ENCODE peak calls at places on chromosomes 3 and 15, in ten cellular contexts. F is breast epithelium; J is NAMALWA; D is HCEC 1CT; T is stimulated activated CD4-positive, alpha-beta T cell treated with anti-CD3 and anti-CD28 coated beads, Interleukin-2, amount 100 ng/mL, for 48 hours; E is effector CD4-positive, alpha-beta T cell; Z is MG63; A is endothelial cell of umbilical vein; B is right atrium auricular region; P is amygdala. V is an unnamed sample.

GRCh38 chr3:134302674-134303073 is 52.0 kb upstream of the RYK start:
- DNase-seq in J (no peak), Z (no peak), P (no peak), T (no peak), F (no peak), A (no peak), E (no peak), D (no peak), B (no peak), V (no peak)

GRCh38 chr3:178434206-178434805 is 101.9 kb upstream of the KCNMB2 start:
- DNase-seq in P (no peak), Z (no peak), F (no peak), E (no peak), D (peak; percentile 46), B (no peak), T (no peak), A (peak; percentile 22), J (peak; percentile 19), V (no peak)

GRCh38 chr3:122169911-122170310 is 13.6 kb upstream of the CASR start:
- DNase-seq in E (no peak), F (no peak), Z (no peak), A (no peak), J (no peak), B (no peak), D (no peak), T (no peak), P (no peak), V (no peak)

GRCh38 chr3:172258616-172259015 is 189.6 kb downstream of the GHSR start:
- DNase-seq in D (no peak), J (no peak), A (no peak), Z (no peak), F (no peak), B (no peak), E (no peak), T (no peak), P (no peak), V (no peak)

GRCh38 chr3:52939600-52939999 is 42.3 kb upstream of the STIMATE start:
- DNase-seq in J (no peak), B (no peak), T (no peak), F (no peak), Z (no peak), E (no peak), P (no peak), A (no peak), D (no peak), V (no peak)

GRCh38 chr3:41907330-41908073 is 54.4 kb downstream of the ULK4 start:
- DNase-seq in D (no peak), Z (no peak), T (no peak), B (no peak), E (no peak), J (no peak), A (peak; percentile 33), F (no peak), P (no peak), V (no peak)

GRCh38 chr3:50303038-50303815 is at the start of gene HYAL1:
- DNase-seq in J (no peak), F (no peak), T (no peak), B (peak; percentile 90), D (peak; percentile 7), P (no peak), E (no peak), Z (no peak), A (no peak), V (no peak)

GRCh38 chr15:40982855-40983254 is 29.6 kb downstream of the CHAC1 start:
- DNase-seq in E (no peak), B (no peak), T (no peak), F (no peak), J (no peak), D (peak; percentile 94), A (peak; percentile 93), P (no peak), Z (no peak), V (no peak)

GRCh38 chr15:66497502-66498455 is at the start of gene SNAPC5:
- DNase-seq in F (peak; percentile 95), J (peak; percentile 97), A (peak; percentile 96), T (peak; percentile 99), D (peak; percentile 88), P (peak; percentile 82), E (peak; percentile 97), B (peak; percentile 96), Z (peak; percentile 93), V (peak; percentile 97)

GRCh38 chr15:90101130-90101968 is 919 bp downstream of the IDH2 start:
- DNase-seq in A (peak; percentile 48), P (peak; percentile 69), Z (peak; percentile 31), J (peak; percentile 44), B (no peak), D (no peak), T (no peak), E (no peak), F (no peak), V (no peak)

GRCh38 chr15:62977952-62978811 is 64.4 kb upstream of the TPM1 start:
- DNase-seq in F (no peak), B (no peak), E (no peak), A (no peak), Z (peak; percentile 84), J (no peak), D (peak; percentile 20), P (no peak), T (no peak), V (no peak)

GRCh38 chr3:189720746-189721426 is 89.7 kb downstream of the TP63 start:
- DNase-seq in E (no peak), A (no peak), Z (no peak), J (no peak), F (no peak), D (no peak), P (no peak), T (no peak), B (no peak), V (no peak)

GRCh38 chr15:31305375-31305774 is 21.3 kb upstream of the KLF13 start:
- DNase-seq in B (peak; percentile 51), Z (no peak), F (no peak), J (no peak), A (no peak), T (no peak), D (no peak), P (no peak), E (no peak), V (no peak)

GRCh38 chr3:194374930-194375329 is 5.4 kb upstream of the LRRC15 start:
- DNase-seq in Z (no peak), B (no peak), T (no peak), D (no peak), F (no peak), J (no peak), E (no peak), A (no peak), P (no peak), V (no peak)